ENCODE peak calls at places on chromosome 12, in ten cellular contexts. L is Panc1, X is GM23338, J is HepG2, Z is suprapubic skin, F is transverse colon, G is SK-N-SH, H is HL-60, B is breast epithelium, Q is stomach. Y is an unnamed sample.

GRCh38 chr12:114213055-114213561 is 192.8 kb downstream of the TBX5 start:
- DNase-seq in L (no peak), X (no peak), J (no peak), Z (no peak), F (no peak), G (no peak), H (no peak), B (no peak), Q (no peak), Y (no peak)

GRCh38 chr12:50633950-50634349 is 129.2 kb downstream of the DIP2B start:
- DNase-seq in L (no peak), X (no peak), J (no peak), Z (no peak), F (no peak), G (no peak), H (no peak), B (no peak), Q (no peak), Y (no peak)

GRCh38 chr12:2773199-2773875 is 21.4 kb upstream of the FKBP4 start:
- DNase-seq in L (no peak), X (no peak), J (no peak), Z (no peak), F (no peak), G (no peak), H (no peak), B (no peak), Q (no peak), Y (no peak)

GRCh38 chr12:63897931-63898330 is 53.4 kb downstream of the SRGAP1 start:
- DNase-seq in L (no peak), X (peak; percentile 8), J (no peak), Z (no peak), F (no peak), G (no peak), H (no peak), B (no peak), Q (no peak), Y (peak; percentile 57)

GRCh38 chr12:8609061-8609570 is 3.5 kb downstream of the AICDA start:
- DNase-seq in L (peak; percentile 32), X (peak; percentile 66), J (peak; percentile 28), Z (no peak), F (no peak), G (peak; percentile 59), H (peak; percentile 10), B (no peak), Q (no peak), Y (peak; percentile 37)

GRCh38 chr12:132740313-132740646 is 21.4 kb downstream of the ANKLE2 start:
- DNase-seq in L (no peak), X (no peak), J (no peak), Z (no peak), F (no peak), G (no peak), H (no peak), B (no peak), Q (no peak), Y (no peak)

GRCh38 chr12:64609543-64610091 is 678 bp upstream of the RASSF3 start:
- DNase-seq in L (no peak), X (no peak), J (no peak), Z (no peak), F (no peak), G (peak; percentile 43), H (no peak), B (no peak), Q (no peak), Y (no peak)

GRCh38 chr12:123141615-123142517 is 9.0 kb downstream of the PITPNM2 start:
- DNase-seq in L (peak; percentile 28), X (peak; percentile 13), J (peak; percentile 87), Z (peak; percentile 64), F (peak; percentile 84), G (no peak), H (no peak), B (no peak), Q (peak; percentile 64), Y (no peak)

GRCh38 chr12:40405419-40405818 is 180.6 kb downstream of the LRRK2 start:
- DNase-seq in L (no peak), X (peak; percentile 41), J (no peak), Z (no peak), F (no peak), G (no peak), H (no peak), B (no peak), Q (no peak), Y (no peak)

GRCh38 chr12:126488786-126489185 is 1423.6 kb downstream of the AACS start:
- DNase-seq in L (no peak), X (no peak), J (no peak), Z (no peak), F (no peak), G (no peak), H (no peak), B (no peak), Q (no peak), Y (no peak)

GRCh38 chr12:118052324-118053070 is 8.5 kb downstream of the WSB2 start:
- DNase-seq in L (peak; percentile 96), X (peak; percentile 4), J (peak; percentile 99), Z (peak; percentile 83), F (peak; percentile 86), G (no peak), H (no peak), B (peak; percentile 85), Q (peak; percentile 81), Y (no peak)

GRCh38 chr12:9149372-9149771 is 33.7 kb upstream of the A2M start:
- DNase-seq in L (no peak), X (peak; percentile 74), J (no peak), Z (no peak), F (no peak), G (no peak), H (no peak), B (no peak), Q (no peak), Y (no peak)

GRCh38 chr12:55467836-55468235 is 2.1 kb downstream of the OR6C70 start:
- DNase-seq in L (no peak), X (no peak), J (no peak), Z (no peak), F (no peak), G (no peak), H (no peak), B (no peak), Q (no peak), Y (no peak)

GRCh38 chr12:47097276-47097896 is 17.6 kb upstream of the AMIGO2 start:
- DNase-seq in L (no peak), X (no peak), J (no peak), Z (no peak), F (no peak), G (no peak), H (no peak), B (no peak), Q (no peak), Y (no peak)

GRCh38 chr12:13505636-13506035 is 309.1 kb downstream of the EMP1 start:
- DNase-seq in L (no peak), X (no peak), J (no peak), Z (no peak), F (no peak), G (no peak), H (no peak), B (no peak), Q (no peak), Y (no peak)

GRCh38 chr12:75438052-75438754 is 42.4 kb upstream of the GLIPR1 start:
- DNase-seq in L (no peak), X (no peak), J (no peak), Z (no peak), F (no peak), G (no peak), H (no peak), B (no peak), Q (no peak), Y (no peak)

GRCh38 chr12:98894412-98895085 is 249.5 kb downstream of the APAF1 start:
- DNase-seq in L (no peak), X (peak; percentile 74), J (no peak), Z (no peak), F (no peak), G (peak; percentile 75), H (no peak), B (no peak), Q (no peak), Y (no peak)

GRCh38 chr12:123089631-123090353 is 61.1 kb downstream of the PITPNM2 start:
- DNase-seq in L (peak; percentile 80), X (no peak), J (peak; percentile 88), Z (no peak), F (no peak), G (no peak), H (peak; percentile 68), B (no peak), Q (no peak), Y (no peak)

GRCh38 chr12:25975682-25976081 is 17.2 kb downstream of the RASSF8 start:
- DNase-seq in L (no peak), X (no peak), J (no peak), Z (no peak), F (no peak), G (no peak), H (no peak), B (no peak), Q (no peak), Y (no peak)

GRCh38 chr12:28770329-28770728 is 378.7 kb upstream of the FAR2 start:
- DNase-seq in L (no peak), X (no peak), J (no peak), Z (no peak), F (peak; percentile 11), G (no peak), H (no peak), B (no peak), Q (peak; percentile 27), Y (no peak)
- TF ChIP-seq POLR2AphosphoS5 in L (no peak), X (no peak), J (no peak), Z (no peak), F (no peak), G (no peak), H (no peak), B (no peak), Q (no peak), Y (no peak)

DNA sequence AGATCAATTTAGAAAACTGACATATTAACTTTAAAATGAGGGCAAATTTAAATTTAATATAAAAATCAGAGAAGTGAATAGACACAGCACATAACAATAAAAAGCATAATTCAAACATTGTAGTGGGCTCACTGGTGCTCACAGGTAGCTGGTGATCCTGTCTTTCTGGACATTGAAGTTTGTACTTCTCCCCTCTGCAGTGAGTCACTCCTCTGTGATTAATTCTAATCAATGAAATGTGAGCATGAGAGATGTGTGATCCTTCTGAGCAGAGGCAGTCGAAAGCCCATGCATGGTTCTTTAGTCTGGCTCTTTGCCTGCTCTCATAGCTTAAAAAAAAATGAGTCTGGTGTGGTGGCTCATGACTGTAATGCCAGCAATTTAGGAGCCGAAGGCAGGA is 59.0 kb upstream of the RERGL start:
- DNase-seq in L (no peak), X (no peak), J (no peak), Z (no peak), F (no peak), G (no peak), H (no peak), B (no peak), Q (no peak), Y (no peak)
- H3K4me3 ChIP-seq in L (no peak overlapping the region), X (no peak overlapping the region), J (no peak overlapping the region), Z (no peak overlapping the region), F (no peak overlapping the region), G (no peak overlapping the region), H (no peak overlapping the region), B (no peak overlapping the region), Q (no peak overlapping the region), Y (no peak overlapping the region)

GRCh38 chr12:94617101-94617500 is 33.3 kb downstream of the TMCC3 start:
- DNase-seq in L (no peak), X (no peak), J (no peak), Z (no peak), F (no peak), G (no peak), H (no peak), B (no peak), Q (no peak), Y (no peak)
- H3K27ac ChIP-seq in L (no peak overlapping the region), X (no peak overlapping the region), J (no peak overlapping the region), Z (no peak overlapping the region), F (peak overlapping the region; percentile 83), G (no peak overlapping the region), H (no peak overlapping the region), B (no peak overlapping the region), Q (peak overlapping the region; percentile 78), Y (no peak overlapping the region)

GRCh38 chr12:182381-182883 is 31.5 kb downstream of the SLC6A12 start:
- DNase-seq in L (peak; percentile 10), X (no peak), J (no peak), Z (no peak), F (no peak), G (no peak), H (no peak), B (no peak), Q (no peak), Y (no peak)
- TF ChIP-seq POLR2AphosphoS5 in L (no peak), X (no peak), J (no peak), Z (no peak), F (no peak), G (no peak), H (no peak), B (no peak), Q (no peak), Y (no peak)